ENCODE peak calls at places on chromosomes 4 and X, in eight cellular contexts. D, Z, T, P, L, V, Q and N are unnamed samples.

GRCh38 chr4:87031946-87032345 is 97.1 kb downstream of the AFF1 start:
- DNase-seq in Z (no peak), D (no peak), L (no peak), P (no peak), V (no peak), Q (no peak), T (no peak), N (no peak)

GRCh38 chr4:26141101-26141830 is 179.5 kb upstream of the RBPJ start:
- DNase-seq in Z (no peak), L (no peak), V (no peak), D (peak; percentile 28), T (peak; percentile 34), P (no peak), Q (no peak), N (no peak)

GRCh38 chrX:20857746-20858145 is 516.5 kb upstream of the CNKSR2 start:
- DNase-seq in V (no peak), D (no peak), Z (no peak), Q (no peak), P (no peak), L (peak; percentile 26), T (no peak), N (no peak)

GRCh38 chr4:1598641-1599481 is 85.3 kb downstream of the FAM53A start:
- DNase-seq in Q (no peak), V (no peak), D (no peak), P (no peak), T (peak; percentile 80), L (no peak), Z (no peak), N (no peak)

GRCh38 chrX:3501833-3502535 is 155.5 kb upstream of the MXRA5 start:
- DNase-seq in L (no peak), D (peak; percentile 16), V (no peak), P (peak; percentile 25), Z (no peak), Q (no peak), T (no peak), N (no peak)

GRCh38 chr4:188400456-188400855 is 261.2 kb downstream of the TRIML1 start:
- DNase-seq in Q (no peak), V (no peak), Z (no peak), D (no peak), T (no peak), L (no peak), P (no peak), N (no peak)

GRCh38 chrX:72121381-72121780 is 10.3 kb downstream of the RTL5 start:
- DNase-seq in T (no peak), Q (no peak), Z (peak; percentile 64), L (no peak), V (peak; percentile 43), D (peak; percentile 60), P (peak; percentile 3), N (no peak)

GRCh38 chrX:25523574-25523973 is 507.8 kb upstream of the ARX start:
- DNase-seq in P (peak; percentile 4), T (no peak), D (no peak), L (peak; percentile 12), V (no peak), Z (no peak), Q (no peak), N (no peak)

GRCh38 chrX:137031517-137032377 is 2.0 kb downstream of the GPR101 start:
- DNase-seq in P (peak; percentile 46), V (peak; percentile 10), D (no peak), T (no peak), L (no peak), Z (peak; percentile 46), Q (peak; percentile 8), N (no peak)

GRCh38 chr4:121666091-121666679 is 30.6 kb downstream of the ANXA5 start:
- DNase-seq in P (no peak), T (no peak), V (no peak), Z (no peak), L (no peak), D (peak; percentile 33), Q (no peak), N (no peak)

GRCh38 chrX:50407976-50408375 is 62.6 kb downstream of the DGKK start:
- DNase-seq in V (no peak), D (no peak), P (no peak), T (no peak), Q (no peak), Z (no peak), L (no peak), N (no peak)

GRCh38 chr4:158521490-158522111 is at the start of gene RXFP1:
- DNase-seq in Q (no peak), T (no peak), V (no peak), L (no peak), Z (no peak), D (no peak), P (no peak), N (no peak)

GRCh38 chr4:146998157-146998556 is 52.5 kb upstream of the TTC29 start:
- DNase-seq in P (no peak), V (no peak), Q (no peak), Z (no peak), D (no peak), T (no peak), L (no peak), N (no peak)

GRCh38 chr4:19657856-19658255 is 593.8 kb upstream of the SLIT2 start:
- DNase-seq in Q (no peak), D (no peak), T (no peak), Z (no peak), L (no peak), V (no peak), P (no peak), N (no peak)

GRCh38 chrX:108359811-108360602 is 78.2 kb downstream of the COL4A6 start:
- DNase-seq in L (no peak), Q (no peak), Z (no peak), V (no peak), T (no peak), D (no peak), P (no peak), N (no peak)

GRCh38 chr4:15754323-15754722 is 23.8 kb upstream of the CD38 start:
- DNase-seq in Z (peak; percentile 73), V (no peak), T (no peak), L (no peak), D (no peak), P (no peak), Q (peak; percentile 13), N (no peak)

GRCh38 chr4:99790796-99791617 is 25.6 kb upstream of the DAPP1 start:
- DNase-seq in Z (no peak), D (no peak), Q (no peak), T (no peak), V (no peak), P (no peak), L (no peak), N (no peak)

GRCh38 chr4:122874194-122874593 is 47.6 kb downstream of the FGF2 start:
- DNase-seq in L (no peak), Z (no peak), V (no peak), Q (no peak), T (no peak), P (no peak), D (no peak), N (no peak)

GRCh38 chr4:10006236-10006603 is 15.1 kb downstream of the SLC2A9 start:
- DNase-seq in Q (no peak), P (no peak), L (no peak), V (no peak), Z (no peak), T (no peak), D (no peak), N (no peak)

GRCh38 chrX:106874075-106874474 is 29.1 kb downstream of the RIPPLY1 start:
- DNase-seq in Q (no peak), P (peak; percentile 9), Z (no peak), D (no peak), T (no peak), V (peak; percentile 2), L (no peak), N (peak; percentile 5)

GRCh38 chrX:68983004-68983857 is 154.4 kb downstream of the EFNB1 start:
- DNase-seq in Q (no peak), T (no peak), P (no peak), V (no peak), D (no peak), L (no peak), Z (no peak), N (no peak)